ENCODE peak calls at places on chromosomes 5 and 9, in four cellular contexts. One of them, this sample, is unnamed.

GRCh38 chr9:13770956-13771355 is 491.5 kb upstream of the MPDZ start:
- DNase-seq in stimulated activated CD4-positive, alpha-beta T cell treated with anti-CD3 and anti-CD28 coated beads, Interleukin-1b, Interleukin-23, amount 100 ng/mL, for 48 hours: no peak
- DNase-seq in fibroblast of the conjunctiva: no peak
- DNase-seq in NCI-H187: no peak
- DNase-seq in this sample: no peak

GRCh38 chr5:80153586-80154126 is 102.2 kb downstream of the SERINC5 start:
- DNase-seq in fibroblast of the conjunctiva: no peak
- DNase-seq in stimulated activated CD4-positive, alpha-beta T cell treated with anti-CD3 and anti-CD28 coated beads, Interleukin-1b, Interleukin-23, amount 100 ng/mL, for 48 hours: no peak
- DNase-seq in NCI-H187: no peak
- DNase-seq in this sample: no peak

GRCh38 chr5:154863291-154864080 is 5.1 kb downstream of the CNOT8 start:
- DNase-seq in NCI-H187: no peak
- DNase-seq in fibroblast of the conjunctiva: no peak
- DNase-seq in stimulated activated CD4-positive, alpha-beta T cell treated with anti-CD3 and anti-CD28 coated beads, Interleukin-1b, Interleukin-23, amount 100 ng/mL, for 48 hours: no peak
- DNase-seq in this sample: no peak

GRCh38 chr5:95838001-95838520 is 15.5 kb upstream of the GLRX start:
- DNase-seq in NCI-H187: no peak
- DNase-seq in fibroblast of the conjunctiva: no peak
- DNase-seq in stimulated activated CD4-positive, alpha-beta T cell treated with anti-CD3 and anti-CD28 coated beads, Interleukin-1b, Interleukin-23, amount 100 ng/mL, for 48 hours: no peak
- DNase-seq in this sample: no peak

GRCh38 chr5:149141224-149141956 is at the start of gene ABLIM3:
- DNase-seq in fibroblast of the conjunctiva: no peak
- DNase-seq in NCI-H187: peak
- DNase-seq in stimulated activated CD4-positive, alpha-beta T cell treated with anti-CD3 and anti-CD28 coated beads, Interleukin-1b, Interleukin-23, amount 100 ng/mL, for 48 hours: peak
- DNase-seq in this sample: peak

GRCh38 chr5:126746290-126746689 is 30.6 kb upstream of the LMNB1 start:
- DNase-seq in NCI-H187: no peak
- DNase-seq in fibroblast of the conjunctiva: no peak
- DNase-seq in stimulated activated CD4-positive, alpha-beta T cell treated with anti-CD3 and anti-CD28 coated beads, Interleukin-1b, Interleukin-23, amount 100 ng/mL, for 48 hours: no peak
- DNase-seq in this sample: no peak

GRCh38 chr5:72185717-72186388 is 78.6 kb downstream of the MAP1B start:
- DNase-seq in NCI-H187: no peak
- DNase-seq in stimulated activated CD4-positive, alpha-beta T cell treated with anti-CD3 and anti-CD28 coated beads, Interleukin-1b, Interleukin-23, amount 100 ng/mL, for 48 hours: no peak
- DNase-seq in fibroblast of the conjunctiva: peak
- DNase-seq in this sample: no peak

GRCh38 chr9:4967521-4967920 is 17.6 kb upstream of the JAK2 start:
- DNase-seq in fibroblast of the conjunctiva: peak
- DNase-seq in stimulated activated CD4-positive, alpha-beta T cell treated with anti-CD3 and anti-CD28 coated beads, Interleukin-1b, Interleukin-23, amount 100 ng/mL, for 48 hours: no peak
- DNase-seq in NCI-H187: no peak
- DNase-seq in this sample: no peak

GRCh38 chr9:8261737-8262136 is 462.2 kb upstream of the DMAC1 start:
- DNase-seq in fibroblast of the conjunctiva: no peak
- DNase-seq in stimulated activated CD4-positive, alpha-beta T cell treated with anti-CD3 and anti-CD28 coated beads, Interleukin-1b, Interleukin-23, amount 100 ng/mL, for 48 hours: no peak
- DNase-seq in NCI-H187: no peak
- DNase-seq in this sample: no peak

GRCh38 chr5:36073595-36074216 is 7.0 kb upstream of the UGT3A2 start:
- DNase-seq in NCI-H187: no peak
- DNase-seq in fibroblast of the conjunctiva: no peak
- DNase-seq in stimulated activated CD4-positive, alpha-beta T cell treated with anti-CD3 and anti-CD28 coated beads, Interleukin-1b, Interleukin-23, amount 100 ng/mL, for 48 hours: no peak
- DNase-seq in this sample: peak

GRCh38 chr5:114367029-114367428 is 5.2 kb downstream of the KCNN2 start:
- DNase-seq in NCI-H187: no peak
- DNase-seq in fibroblast of the conjunctiva: no peak
- DNase-seq in stimulated activated CD4-positive, alpha-beta T cell treated with anti-CD3 and anti-CD28 coated beads, Interleukin-1b, Interleukin-23, amount 100 ng/mL, for 48 hours: no peak
- DNase-seq in this sample: no peak

GRCh38 chr9:108182950-108183381 is 672.8 kb downstream of the ACTL7B start:
- DNase-seq in fibroblast of the conjunctiva: no peak
- DNase-seq in stimulated activated CD4-positive, alpha-beta T cell treated with anti-CD3 and anti-CD28 coated beads, Interleukin-1b, Interleukin-23, amount 100 ng/mL, for 48 hours: no peak
- DNase-seq in NCI-H187: no peak
- DNase-seq in this sample: no peak

GRCh38 chr9:33813712-33814641 is 3.0 kb upstream of the UBE2R2 start:
- DNase-seq in NCI-H187: no peak
- DNase-seq in stimulated activated CD4-positive, alpha-beta T cell treated with anti-CD3 and anti-CD28 coated beads, Interleukin-1b, Interleukin-23, amount 100 ng/mL, for 48 hours: no peak
- DNase-seq in fibroblast of the conjunctiva: peak
- DNase-seq in this sample: peak

GRCh38 chr9:27118916-27119315 is 9.9 kb downstream of the TEK start:
- DNase-seq in fibroblast of the conjunctiva: no peak
- DNase-seq in stimulated activated CD4-positive, alpha-beta T cell treated with anti-CD3 and anti-CD28 coated beads, Interleukin-1b, Interleukin-23, amount 100 ng/mL, for 48 hours: no peak
- DNase-seq in NCI-H187: no peak
- DNase-seq in this sample: no peak

GRCh38 chr5:93926831-93927600 is 185.6 kb upstream of the POU5F2 start:
- DNase-seq in NCI-H187: no peak
- DNase-seq in stimulated activated CD4-positive, alpha-beta T cell treated with anti-CD3 and anti-CD28 coated beads, Interleukin-1b, Interleukin-23, amount 100 ng/mL, for 48 hours: no peak
- DNase-seq in fibroblast of the conjunctiva: no peak
- DNase-seq in this sample: no peak

GRCh38 chr9:134318941-134319305 is 7.3 kb upstream of the RXRA start:
- DNase-seq in stimulated activated CD4-positive, alpha-beta T cell treated with anti-CD3 and anti-CD28 coated beads, Interleukin-1b, Interleukin-23, amount 100 ng/mL, for 48 hours: no peak
- DNase-seq in fibroblast of the conjunctiva: no peak
- DNase-seq in NCI-H187: no peak
- DNase-seq in this sample: no peak

GRCh38 chr9:13266172-13266571 is 13.3 kb downstream of the MPDZ start:
- DNase-seq in NCI-H187: no peak
- DNase-seq in fibroblast of the conjunctiva: no peak
- DNase-seq in stimulated activated CD4-positive, alpha-beta T cell treated with anti-CD3 and anti-CD28 coated beads, Interleukin-1b, Interleukin-23, amount 100 ng/mL, for 48 hours: no peak
- DNase-seq in this sample: no peak

GRCh38 chr5:69261034-69261433 is 26.3 kb downstream of the CDK7 start:
- DNase-seq in stimulated activated CD4-positive, alpha-beta T cell treated with anti-CD3 and anti-CD28 coated beads, Interleukin-1b, Interleukin-23, amount 100 ng/mL, for 48 hours: no peak
- DNase-seq in NCI-H187: no peak
- DNase-seq in fibroblast of the conjunctiva: no peak
- DNase-seq in this sample: peak

GRCh38 chr9:75998107-75998780 is 107.8 kb downstream of the PCSK5 start:
- DNase-seq in fibroblast of the conjunctiva: no peak
- DNase-seq in NCI-H187: no peak
- DNase-seq in stimulated activated CD4-positive, alpha-beta T cell treated with anti-CD3 and anti-CD28 coated beads, Interleukin-1b, Interleukin-23, amount 100 ng/mL, for 48 hours: no peak
- DNase-seq in this sample: no peak

GRCh38 chr9:14797442-14797841 is 74.9 kb upstream of the CER1 start:
- DNase-seq in fibroblast of the conjunctiva: peak
- DNase-seq in NCI-H187: no peak
- DNase-seq in stimulated activated CD4-positive, alpha-beta T cell treated with anti-CD3 and anti-CD28 coated beads, Interleukin-1b, Interleukin-23, amount 100 ng/mL, for 48 hours: no peak
- DNase-seq in this sample: no peak

GRCh38 chr9:35651964-35652828 is 1.5 kb upstream of the SIT1 start:
- DNase-seq in fibroblast of the conjunctiva: no peak
- DNase-seq in stimulated activated CD4-positive, alpha-beta T cell treated with anti-CD3 and anti-CD28 coated beads, Interleukin-1b, Interleukin-23, amount 100 ng/mL, for 48 hours: no peak
- DNase-seq in NCI-H187: no peak
- DNase-seq in this sample: no peak

GRCh38 chr5:178086266-178086665 is 27.1 kb upstream of the N4BP3 start:
- DNase-seq in fibroblast of the conjunctiva: no peak
- DNase-seq in stimulated activated CD4-positive, alpha-beta T cell treated with anti-CD3 and anti-CD28 coated beads, Interleukin-1b, Interleukin-23, amount 100 ng/mL, for 48 hours: no peak
- DNase-seq in NCI-H187: no peak
- DNase-seq in this sample: no peak

GRCh38 chr5:125894383-125894782 is 528.8 kb upstream of the GRAMD2B start:
- DNase-seq in stimulated activated CD4-positive, alpha-beta T cell treated with anti-CD3 and anti-CD28 coated beads, Interleukin-1b, Interleukin-23, amount 100 ng/mL, for 48 hours: no peak
- DNase-seq in NCI-H187: no peak
- DNase-seq in fibroblast of the conjunctiva: peak
- DNase-seq in this sample: no peak

GRCh38 chr9:134442486-134443168 is 116.4 kb downstream of the RXRA start:
- DNase-seq in NCI-H187: no peak
- DNase-seq in stimulated activated CD4-positive, alpha-beta T cell treated with anti-CD3 and anti-CD28 coated beads, Interleukin-1b, Interleukin-23, amount 100 ng/mL, for 48 hours: no peak
- DNase-seq in fibroblast of the conjunctiva: no peak
- DNase-seq in this sample: peak

GRCh38 chr5:160315968-160316367 is 3.6 kb upstream of the CCNJL start:
- DNase-seq in fibroblast of the conjunctiva: no peak
- DNase-seq in stimulated activated CD4-positive, alpha-beta T cell treated with anti-CD3 and anti-CD28 coated beads, Interleukin-1b, Interleukin-23, amount 100 ng/mL, for 48 hours: no peak
- DNase-seq in NCI-H187: no peak
- DNase-seq in this sample: no peak

GRCh38 chr5:137699291-137700281 is 36.3 kb downstream of the KLHL3 start:
- DNase-seq in NCI-H187: no peak
- DNase-seq in stimulated activated CD4-positive, alpha-beta T cell treated with anti-CD3 and anti-CD28 coated beads, Interleukin-1b, Interleukin-23, amount 100 ng/mL, for 48 hours: no peak
- DNase-seq in fibroblast of the conjunctiva: no peak
- DNase-seq in this sample: no peak

GRCh38 chr5:36573441-36573840 is 33.0 kb upstream of the SLC1A3 start:
- DNase-seq in NCI-H187: no peak
- DNase-seq in fibroblast of the conjunctiva: peak
- DNase-seq in stimulated activated CD4-positive, alpha-beta T cell treated with anti-CD3 and anti-CD28 coated beads, Interleukin-1b, Interleukin-23, amount 100 ng/mL, for 48 hours: no peak
- DNase-seq in this sample: no peak

GRCh38 chr5:131528682-131529081 is 106.3 kb downstream of the RAPGEF6 start:
- DNase-seq in stimulated activated CD4-positive, alpha-beta T cell treated with anti-CD3 and anti-CD28 coated beads, Interleukin-1b, Interleukin-23, amount 100 ng/mL, for 48 hours: no peak
- DNase-seq in fibroblast of the conjunctiva: no peak
- DNase-seq in NCI-H187: no peak
- DNase-seq in this sample: no peak

GRCh38 chr9:130936285-130937117 is 2.5 kb downstream of the FIBCD1 start:
- DNase-seq in NCI-H187: no peak
- DNase-seq in stimulated activated CD4-positive, alpha-beta T cell treated with anti-CD3 and anti-CD28 coated beads, Interleukin-1b, Interleukin-23, amount 100 ng/mL, for 48 hours: no peak
- DNase-seq in fibroblast of the conjunctiva: peak
- DNase-seq in this sample: no peak

GRCh38 chr5:149831492-149831891 is 101.4 kb downstream of the PPARGC1B start:
- DNase-seq in stimulated activated CD4-positive, alpha-beta T cell treated with anti-CD3 and anti-CD28 coated beads, Interleukin-1b, Interleukin-23, amount 100 ng/mL, for 48 hours: peak
- DNase-seq in fibroblast of the conjunctiva: no peak
- DNase-seq in NCI-H187: no peak
- DNase-seq in this sample: no peak

GRCh38 chr5:77627869-77628674 is 10.4 kb downstream of the OTP start:
- DNase-seq in stimulated activated CD4-positive, alpha-beta T cell treated with anti-CD3 and anti-CD28 coated beads, Interleukin-1b, Interleukin-23, amount 100 ng/mL, for 48 hours: no peak
- DNase-seq in NCI-H187: no peak
- DNase-seq in fibroblast of the conjunctiva: no peak
- DNase-seq in this sample: no peak

GRCh38 chr9:124453586-124454191 is 3.4 kb downstream of the ADGRD2 start:
- DNase-seq in stimulated activated CD4-positive, alpha-beta T cell treated with anti-CD3 and anti-CD28 coated beads, Interleukin-1b, Interleukin-23, amount 100 ng/mL, for 48 hours: no peak
- DNase-seq in NCI-H187: no peak
- DNase-seq in fibroblast of the conjunctiva: no peak
- DNase-seq in this sample: no peak

GRCh38 chr5:55533806-55534435 is 843 bp downstream of the PLPP1 start:
- DNase-seq in stimulated activated CD4-positive, alpha-beta T cell treated with anti-CD3 and anti-CD28 coated beads, Interleukin-1b, Interleukin-23, amount 100 ng/mL, for 48 hours: no peak
- DNase-seq in fibroblast of the conjunctiva: no peak
- DNase-seq in NCI-H187: no peak
- DNase-seq in this sample: peak

GRCh38 chr5:31328031-31328430 is 134.5 kb downstream of the CDH6 start:
- DNase-seq in stimulated activated CD4-positive, alpha-beta T cell treated with anti-CD3 and anti-CD28 coated beads, Interleukin-1b, Interleukin-23, amount 100 ng/mL, for 48 hours: no peak
- DNase-seq in fibroblast of the conjunctiva: no peak
- DNase-seq in NCI-H187: no peak
- DNase-seq in this sample: peak

GRCh38 chr5:172858511-172858989 is 24.5 kb downstream of the ERGIC1 start:
- DNase-seq in NCI-H187: no peak
- DNase-seq in stimulated activated CD4-positive, alpha-beta T cell treated with anti-CD3 and anti-CD28 coated beads, Interleukin-1b, Interleukin-23, amount 100 ng/mL, for 48 hours: no peak
- DNase-seq in fibroblast of the conjunctiva: no peak
- DNase-seq in this sample: no peak

GRCh38 chr9:127159949-127160610 is 37.6 kb upstream of the ANGPTL2 start:
- DNase-seq in fibroblast of the conjunctiva: no peak
- DNase-seq in stimulated activated CD4-positive, alpha-beta T cell treated with anti-CD3 and anti-CD28 coated beads, Interleukin-1b, Interleukin-23, amount 100 ng/mL, for 48 hours: no peak
- DNase-seq in NCI-H187: no peak
- DNase-seq in this sample: no peak

This sample was measured in SK-N-DZ.